ENCODE peak calls at places on chromosomes 1 and 21, in six cellular contexts. A, H, Q, L, V and S are unnamed samples.

GRCh38 chr21:43609501-43610340 is 49.6 kb downstream of the HSF2BP start:
- DNase-seq in Q (peak; percentile 37), A (peak; percentile 92), V (peak; percentile 65), L (peak; percentile 68), H (peak; percentile 83), S (peak; percentile 80)

GRCh38 chr1:232059726-232060360 is 433.3 kb downstream of the DISC1 start:
- DNase-seq in V (no peak), H (no peak), A (no peak), Q (no peak), L (no peak), S (peak; percentile 15)

GRCh38 chr1:241518447-241519307 is 878 bp downstream of the FH start:
- DNase-seq in Q (peak; percentile 16), H (peak; percentile 34), L (no peak), A (peak; percentile 31), V (peak; percentile 64), S (no peak)

GRCh38 chr1:54937469-54937868 is 43.0 kb upstream of the TMEM61 start:
- DNase-seq in Q (peak; percentile 81), H (peak; percentile 37), L (no peak), A (peak; percentile 58), V (no peak), S (no peak)

GRCh38 chr1:65343286-65343685 is 33.9 kb downstream of the DNAJC6 start:
- DNase-seq in A (peak; percentile 32), Q (peak; percentile 13), L (no peak), V (no peak), H (peak; percentile 66), S (no peak)

GRCh38 chr21:39387461-39388037 is 38.7 kb upstream of the HMGN1 start:
- DNase-seq in A (peak; percentile 90), Q (peak; percentile 56), L (peak; percentile 94), V (peak; percentile 59), H (peak; percentile 87), S (peak; percentile 89)

GRCh38 chr1:67713071-67713806 is 28.2 kb downstream of the GADD45A start:
- DNase-seq in H (peak; percentile 90), Q (peak; percentile 75), L (peak; percentile 51), V (peak; percentile 92), A (peak; percentile 96), S (no peak)

GRCh38 chr1:153626929-153627796 is at the start of gene S100A13:
- DNase-seq in A (peak; percentile 98), L (peak; percentile 74), H (peak; percentile 97), Q (peak; percentile 95), V (peak; percentile 94), S (peak; percentile 88)

GRCh38 chr1:89948726-89949345 is 46.1 kb upstream of the ZNF326 start:
- DNase-seq in H (no peak), V (no peak), Q (no peak), L (no peak), A (no peak), S (no peak)

GRCh38 chr1:19156676-19157075 is 53.4 kb downstream of the UBR4 start:
- DNase-seq in A (peak; percentile 91), L (peak; percentile 83), V (peak; percentile 88), Q (no peak), H (peak; percentile 44), S (peak; percentile 27)

GRCh38 chr1:65946960-65947359 is 154.3 kb downstream of the PDE4B start:
- DNase-seq in L (no peak), Q (no peak), A (peak; percentile 68), H (peak; percentile 79), V (no peak), S (no peak)

GRCh38 chr1:19071674-19072281 is 115.3 kb upstream of the IFFO2 start:
- DNase-seq in Q (no peak), A (no peak), V (no peak), H (no peak), L (peak; percentile 53), S (no peak)

GRCh38 chr1:30603081-30603858 is 120.1 kb downstream of the MATN1 start:
- DNase-seq in Q (no peak), H (no peak), V (no peak), L (no peak), A (no peak), S (no peak)